ENCODE peak calls at places on chromosomes 2 and 18, in six cellular contexts. Q is heart right ventricle; P is left ventricle myocardium inferior; B is fibroblast of lung; Y is right lobe of liver; L is CD4-positive, alpha-beta memory T cell. O is an unnamed sample. For H3K27me3, the result is how much of the 10 kb centered on the place peaks cover.

GRCh38 chr18:14900435-14900834 is 152.5 kb downstream of the ANKRD30B start:
- DNase-seq in P (no peak), B (no peak), Q (no peak), Y (no peak), L (no peak), O (no peak)

GRCh38 chr2:177666408-177666807 is 273.8 kb downstream of the AGPS start:
- DNase-seq in L (no peak), P (no peak), Y (no peak), B (peak), Q (no peak), O (no peak)

GRCh38 chr2:10469301-10469700 is 21.2 kb upstream of the ODC1 start:
- DNase-seq in L (no peak), P (no peak), Q (no peak), B (no peak), Y (no peak), O (no peak)

GRCh38 chr18:31664101-31664500 is 20.3 kb downstream of the B4GALT6 start:
- DNase-seq in Q (no peak), Y (no peak), P (no peak), B (no peak), L (no peak), O (no peak)

GRCh38 chr18:13231151-13231550 is 12.6 kb downstream of the LDLRAD4 start:
- DNase-seq in Y (no peak), Q (no peak), P (no peak), B (no peak), L (no peak), O (no peak)

GRCh38 chr18:11689972-11690570 is 1.0 kb downstream of the GNAL start:
- DNase-seq in Y (no peak), B (peak), Q (peak), P (no peak), L (no peak), O (no peak)

GRCh38 chr18:51194604-51195003 is 2.9 kb downstream of the MEX3C start:
- DNase-seq in Y (no peak), P (no peak), B (no peak), L (no peak), Q (no peak), O (no peak)

GRCh38 chr2:206642075-206643025 is at the start of gene FAM237A:
- DNase-seq in L (no peak), B (peak), Y (no peak), P (no peak), Q (peak), O (no peak)

GRCh38 chr18:28124239-28125029 is 52.5 kb downstream of the CDH2 start:
- DNase-seq in L (no peak), Y (no peak), B (no peak), P (no peak), Q (no peak), O (no peak)

GRCh38 chr2:158823838-158824237 is 28.7 kb downstream of the DAPL1 start:
- DNase-seq in L (no peak), B (no peak), P (no peak), Q (no peak), Y (no peak), O (no peak)

GRCh38 chr2:56860991-56861390 is 677.2 kb downstream of the CCDC85A start:
- DNase-seq in P (no peak), L (no peak), Q (no peak), Y (no peak), B (no peak), O (no peak)

GRCh38 chr2:68900496-68901198 is 29.4 kb upstream of the BMP10 start:
- DNase-seq in Y (no peak), Q (no peak), L (no peak), P (no peak), B (no peak), O (no peak)

GRCh38 chr2:201432551-201433388 is 18.5 kb downstream of the TRAK2 start:
- DNase-seq in P (no peak), Y (no peak), B (peak), Q (no peak), L (no peak), O (no peak)

GRCh38 chr2:111239107-111239506 is 118.4 kb downstream of the BCL2L11 start:
- DNase-seq in B (no peak), P (no peak), Y (no peak), L (no peak), Q (no peak), O (no peak)

GRCh38 chr2:127389778-127390435 is 2.1 kb upstream of the MAP3K2 start:
- DNase-seq in L (peak), Q (no peak), B (no peak), Y (no peak), P (no peak), O (no peak)

GRCh38 chr2:128930101-128930500 is 611.4 kb upstream of the HS6ST1 start:
- DNase-seq in P (no peak), Q (no peak), Y (no peak), L (no peak), B (no peak), O (no peak)

DNA sequence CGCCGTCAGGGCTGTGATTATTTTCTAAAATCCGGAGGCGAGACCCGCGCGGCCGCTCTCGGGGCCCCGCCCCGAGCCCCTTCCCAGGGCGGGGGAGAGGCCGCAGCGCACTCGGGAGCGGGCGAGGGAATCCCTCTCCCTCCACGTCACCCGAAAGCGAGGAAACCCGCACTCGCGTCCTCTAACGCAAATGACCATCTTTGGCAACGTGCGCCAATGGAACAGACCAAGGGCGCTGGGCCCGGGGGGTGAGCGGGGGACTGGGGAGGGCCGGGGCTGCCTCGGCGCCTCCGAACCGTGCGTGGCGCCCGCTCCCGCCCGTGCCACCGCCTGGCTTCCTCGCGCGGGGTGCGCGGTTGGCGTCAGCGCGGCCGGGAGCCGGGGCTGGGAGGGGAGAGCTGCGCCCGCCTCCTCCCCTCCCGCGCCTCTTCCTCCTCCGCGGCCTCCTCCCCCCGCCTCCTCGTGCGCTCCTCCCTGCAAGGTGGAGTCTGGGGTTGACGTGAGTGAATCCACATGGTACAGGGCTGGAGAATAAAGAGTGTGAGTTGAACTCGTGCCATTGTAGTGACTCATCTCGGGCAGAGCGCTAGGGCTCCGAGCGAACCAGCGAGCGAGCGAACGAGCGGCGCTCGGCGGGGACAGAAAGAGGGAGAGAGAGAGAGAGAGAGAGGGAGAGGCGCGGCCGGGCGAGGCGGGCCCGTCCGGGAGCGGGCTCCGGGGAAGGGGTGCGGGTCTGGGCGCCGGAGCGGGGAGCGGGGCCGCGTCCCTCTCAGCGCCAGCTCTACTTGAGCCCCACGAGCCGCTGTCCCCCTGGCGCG is at the start of gene FOSL2:
- DNase-seq in B (peak), L (peak), Y (peak), P (peak), Q (peak), O (peak)
- H3K27me3 ChIP-seq in B (under half), L (under half), Y (under half), P (under half), Q (under half), O (under half)

GRCh38 chr2:19508-19907 is 26.8 kb downstream of the FAM110C start:
- DNase-seq in Y (peak), B (no peak), Q (no peak), L (no peak), P (no peak), O (no peak)
- H3K27ac ChIP-seq in Y (peak), B (no peak), Q (no peak), L (no peak), P (no peak), O (no peak)

GRCh38 chr2:197879844-197880408 is 75.5 kb downstream of the PLCL1 start:
- DNase-seq in Y (no peak), B (no peak), Q (no peak), L (no peak), P (no peak), O (no peak)
- H3K4me3 ChIP-seq in Y (no peak), B (no peak), Q (no peak), L (no peak), P (no peak), O (no peak)

GRCh38 chr2:47301731-47302130 is 101.2 kb upstream of the MSH2 start:
- DNase-seq in Q (no peak), P (no peak), L (no peak), Y (no peak), B (no peak), O (no peak)

GRCh38 chr2:47299555-47299954 is 103.4 kb upstream of the MSH2 start:
- DNase-seq in L (no peak), P (no peak), Y (no peak), B (peak), Q (no peak), O (no peak)

GRCh38 chr2:47300081-47300480 is 102.9 kb upstream of the MSH2 start:
- DNase-seq in Q (no peak), B (peak), P (no peak), L (no peak), Y (no peak), O (no peak)

GRCh38 chr2:47301277-47301618 is 101.7 kb upstream of the MSH2 start:
- DNase-seq in P (no peak), B (no peak), L (no peak), Q (no peak), Y (no peak), O (no peak)

DNA sequence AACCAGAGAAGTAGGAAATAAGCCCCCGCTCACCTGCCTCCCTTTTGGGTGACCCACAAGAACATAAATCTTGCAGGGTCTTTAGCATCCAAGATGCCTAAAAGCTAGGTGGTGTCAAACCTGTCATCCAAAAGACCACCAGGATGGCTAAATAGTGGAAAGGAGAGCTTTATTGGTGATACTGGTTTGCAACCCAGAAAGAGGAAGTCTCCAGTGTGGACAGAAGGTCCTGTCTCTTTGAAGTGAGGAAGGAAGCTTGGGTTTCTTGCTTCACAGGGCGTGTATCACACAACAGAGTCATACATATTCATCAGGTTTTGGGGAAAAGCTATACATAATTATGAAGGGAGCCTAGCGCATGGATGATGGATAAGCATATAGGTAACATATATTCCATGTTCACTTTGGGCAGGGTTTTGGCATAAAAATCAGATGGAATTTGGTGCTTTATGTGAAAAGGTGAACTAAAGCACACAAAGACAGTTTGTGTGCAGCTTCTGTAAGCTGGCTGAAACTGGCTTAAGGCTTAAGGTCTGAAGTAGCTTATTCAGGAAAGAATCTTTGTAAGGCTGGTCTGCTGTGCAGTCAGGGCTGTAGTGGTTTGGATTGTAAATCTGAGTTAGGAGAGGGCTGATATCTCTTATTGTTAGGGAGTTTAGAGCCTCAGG is 102.2 kb upstream of the MSH2 start:
- DNase-seq in Y (no peak), P (no peak), Q (no peak), B (no peak), L (no peak), O (no peak)
- H3K27me3 ChIP-seq in Y (under half), P (under half), Q (under half), B (under half), L (under half), O (under half)

DNA sequence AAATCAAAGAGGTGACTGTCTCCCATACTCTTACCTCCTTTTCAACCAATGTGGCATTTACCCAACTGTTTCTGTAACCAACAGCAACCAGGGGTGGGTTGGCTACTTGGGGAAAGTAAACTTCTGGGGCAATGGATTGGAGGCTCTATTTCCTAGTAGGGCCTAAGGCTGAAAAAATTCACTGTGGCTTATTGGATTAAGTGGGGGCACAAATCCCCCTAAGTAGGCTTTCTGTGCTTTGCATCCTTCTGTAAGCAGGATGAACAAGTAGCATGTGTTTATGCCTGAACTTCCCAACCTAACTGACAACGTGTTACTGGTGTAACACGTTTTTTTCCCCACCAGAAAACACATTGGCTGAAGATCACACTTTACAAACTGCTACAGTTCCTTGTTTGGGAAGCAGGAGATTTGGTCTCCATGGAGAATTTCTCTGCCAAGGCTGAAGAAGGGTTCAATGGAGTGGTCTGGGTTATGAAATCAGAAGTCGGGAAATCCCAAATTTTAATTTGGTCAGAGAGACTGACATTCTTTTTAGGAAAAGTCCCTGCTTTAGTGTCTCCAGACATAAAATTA is 7.2 kb upstream of the ITGA6 start:
- DNase-seq in Y (no peak), L (no peak), Q (no peak), B (no peak), P (no peak), O (no peak)
- H3K27ac ChIP-seq in Y (no peak), L (no peak), Q (no peak), B (no peak), P (no peak), O (no peak)

O was measured in naive thymus-derived CD4-positive, alpha-beta T cell.